ENCODE peak calls at places on chromosomes 6 and 20, in four cellular contexts. P is colonic mucosa, N is uterus, T is IMR-90. J is an unnamed sample.

GRCh38 chr6:139124887-139125672 is 9.8 kb upstream of the HECA start:
- DNase-seq in P (peak; percentile 79), N (peak; percentile 37), T (peak; percentile 49), J (peak; percentile 39)

GRCh38 chr6:105920071-105920470 is 166.1 kb upstream of the PRDM1 start:
- DNase-seq in P (no peak), N (no peak), T (no peak), J (no peak)

GRCh38 chr20:48586728-48587127 is 241.1 kb downstream of the PREX1 start:
- DNase-seq in P (peak; percentile 75), N (no peak), T (no peak), J (peak; percentile 63)

GRCh38 chr6:113122060-113122459 is 735.1 kb upstream of the MARCKS start:
- DNase-seq in P (no peak), N (no peak), T (peak; percentile 87), J (peak; percentile 44)

GRCh38 chr20:63537525-63538203 is 488 bp upstream of the PTK6 start:
- DNase-seq in P (peak; percentile 97), N (peak; percentile 64), T (peak; percentile 86), J (peak; percentile 100)

GRCh38 chr20:40532103-40532502 is 156.9 kb downstream of the MAFB start:
- DNase-seq in P (no peak), N (no peak), T (no peak), J (peak; percentile 56)

GRCh38 chr6:147033267-147033666 is 170.9 kb upstream of the STXBP5 start:
- DNase-seq in P (no peak), N (no peak), T (no peak), J (no peak)

GRCh38 chr6:26389349-26389799 is 6.5 kb downstream of the BTN2A2 start:
- DNase-seq in P (no peak), N (no peak), T (no peak), J (no peak)

GRCh38 chr6:107866606-107867301 is 42.6 kb upstream of the SCML4 start:
- DNase-seq in P (peak; percentile 30), N (no peak), T (peak; percentile 34), J (peak; percentile 40)

GRCh38 chr6:29723666-29724588 is 693 bp downstream of the HLA-F start:
- DNase-seq in P (peak; percentile 73), N (peak; percentile 56), T (no peak), J (peak; percentile 17)

GRCh38 chr20:24917797-24918578 is 31.1 kb upstream of the CST7 start:
- DNase-seq in P (peak; percentile 54), N (peak; percentile 26), T (peak; percentile 58), J (peak; percentile 19)

GRCh38 chr6:151475653-151476523 is 17.9 kb upstream of the CCDC170 start:
- DNase-seq in P (peak; percentile 52), N (peak; percentile 50), T (peak; percentile 59), J (peak; percentile 32)

GRCh38 chr6:138541793-138542481 is 42.6 kb upstream of the NHSL1 start:
- DNase-seq in P (no peak), N (no peak), T (no peak), J (no peak)

GRCh38 chr6:35550437-35550836 is 37.7 kb upstream of the TULP1 start:
- DNase-seq in P (no peak), N (no peak), T (no peak), J (no peak)

GRCh38 chr6:170266061-170266825 is 24.6 kb downstream of the DLL1 start:
- DNase-seq in P (peak; percentile 55), N (no peak), T (no peak), J (no peak)

GRCh38 chr20:32888636-32889035 is 29.9 kb downstream of the EFCAB8 start:
- DNase-seq in P (no peak), N (no peak), T (no peak), J (no peak)

GRCh38 chr6:103729658-103730057 is 1130.1 kb downstream of the HACE1 start:
- DNase-seq in P (no peak), N (no peak), T (no peak), J (no peak)

GRCh38 chr20:16434087-16434664 is 139.1 kb downstream of the KIF16B start:
- DNase-seq in P (peak; percentile 59), N (peak; percentile 27), T (peak; percentile 18), J (peak; percentile 47)

GRCh38 chr6:44133981-44134711 is 6.8 kb downstream of the TMEM63B start:
- DNase-seq in P (no peak), N (no peak), T (no peak), J (no peak)

GRCh38 chr6:44135173-44135748 is 7.9 kb downstream of the TMEM63B start:
- DNase-seq in P (no peak), N (no peak), T (no peak), J (no peak)

GRCh38 chr6:44138717-44139350 is 11.5 kb downstream of the TMEM63B start:
- DNase-seq in P (no peak), N (no peak), T (no peak), J (no peak)

GRCh38 chr6:44133003-44133931 is 5.9 kb downstream of the TMEM63B start:
- DNase-seq in P (peak; percentile 81), N (no peak), T (peak; percentile 39), J (peak; percentile 77)

DNA sequence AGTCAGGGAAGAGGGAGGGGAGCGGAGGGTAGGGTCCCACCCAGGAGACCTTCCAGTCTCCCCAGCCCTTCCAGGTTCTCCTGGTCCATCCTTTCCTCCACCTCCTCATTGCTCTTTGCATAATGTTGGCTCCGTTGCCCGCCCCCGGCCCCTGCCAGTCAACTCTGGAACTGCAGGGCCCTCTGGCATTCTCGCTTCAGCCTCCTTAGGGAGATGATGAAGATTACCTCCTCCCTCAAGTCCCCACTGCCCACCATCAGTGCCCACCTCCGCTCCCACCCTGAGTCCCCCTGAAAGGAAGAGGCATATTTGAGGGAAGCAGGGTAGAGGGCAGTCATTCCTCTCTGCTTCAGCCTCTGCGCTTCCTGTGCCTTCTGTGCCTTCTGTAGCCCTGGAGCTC is 8.5 kb downstream of the TMEM63B start:
- DNase-seq in P (no peak), N (no peak), T (no peak), J (no peak)
- TF ChIP-seq CTCF in P (no peak), N (no peak), T (peak; percentile 10), J (no peak)

DNA sequence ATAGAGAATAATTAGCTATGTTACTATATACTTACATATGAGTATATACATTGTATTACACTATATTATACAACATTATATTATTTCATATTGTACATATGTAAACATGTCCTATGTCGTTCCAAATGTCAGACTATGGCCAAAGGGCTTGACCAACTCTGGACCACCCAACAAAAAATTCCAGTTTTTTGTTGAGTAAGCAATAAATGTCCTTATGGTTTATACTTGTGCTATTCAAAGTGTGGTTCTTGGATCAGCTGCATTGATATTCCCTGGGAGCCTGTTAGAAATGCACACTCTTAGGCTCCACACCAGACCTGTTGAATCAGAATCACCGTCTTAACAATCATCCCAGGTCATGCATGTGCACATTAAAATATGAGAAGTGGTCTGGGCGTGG is 225.4 kb upstream of the ZFP64 start:
- DNase-seq in P (no peak), N (no peak), T (no peak), J (no peak)
- TF ChIP-seq CTCF in P (no peak), N (no peak), T (no peak), J (no peak)

GRCh38 chr6:4728436-4728769 is 47.8 kb upstream of the CDYL start:
- DNase-seq in P (no peak), N (no peak), T (no peak), J (no peak)

GRCh38 chr6:4727236-4727635 is 49.0 kb upstream of the CDYL start:
- DNase-seq in P (no peak), N (no peak), T (no peak), J (no peak)

GRCh38 chr6:4728949-4729348 is 47.3 kb upstream of the CDYL start:
- DNase-seq in P (no peak), N (no peak), T (no peak), J (no peak)

GRCh38 chr6:4731996-4732395 is 44.2 kb upstream of the CDYL start:
- DNase-seq in P (no peak), N (no peak), T (no peak), J (no peak)

DNA sequence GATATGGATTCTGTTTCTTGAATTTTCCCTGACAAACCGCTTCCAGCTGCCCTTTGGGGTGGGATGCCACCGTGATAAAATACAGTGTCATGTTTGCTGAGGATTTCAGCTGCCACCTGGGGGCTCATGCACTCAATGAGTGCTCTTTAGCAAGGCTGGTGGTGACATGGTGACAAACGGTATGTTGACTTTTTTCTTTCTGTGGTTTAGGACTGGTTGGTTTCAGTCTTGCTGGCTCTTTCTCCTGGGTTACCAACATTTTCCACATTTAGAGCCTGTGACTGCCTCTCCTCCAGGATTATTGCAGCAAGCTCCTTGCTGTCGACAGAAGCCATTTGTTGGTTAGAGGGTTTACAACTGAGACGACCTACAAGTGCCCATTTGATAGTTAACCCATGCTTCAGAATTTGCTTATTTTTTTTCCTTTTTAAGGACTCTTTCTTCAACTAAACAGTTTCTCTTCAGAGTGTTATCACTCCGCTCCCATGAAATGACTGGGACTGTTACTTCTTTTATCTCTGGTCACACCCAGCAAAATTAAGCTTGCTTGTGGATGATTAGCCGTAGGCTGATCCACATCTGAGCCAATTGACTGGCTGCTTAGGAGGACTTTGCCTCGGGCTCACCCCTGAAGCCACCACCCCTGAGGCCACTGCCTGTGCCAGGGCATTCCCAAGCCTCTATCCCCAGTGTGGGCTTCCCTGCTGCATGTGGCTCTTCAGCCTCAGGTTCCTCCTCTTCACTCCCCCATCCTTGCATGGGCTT is 48.4 kb upstream of the CDYL start:
- DNase-seq in P (peak; percentile 67), N (no peak), T (no peak), J (peak; percentile 10)
- TF ChIP-seq CTCF in P (no peak), N (no peak), T (no peak), J (no peak)

GRCh38 chr6:13488896-13489237 is 1.5 kb upstream of the GFOD1 start:
- DNase-seq in P (no peak), N (no peak), T (no peak), J (no peak)

GRCh38 chr6:13488015-13488895 is 855 bp upstream of the GFOD1 start:
- DNase-seq in P (peak; percentile 61), N (peak; percentile 52), T (peak; percentile 40), J (peak; percentile 17)

GRCh38 chr6:13486679-13487121 is 700 bp downstream of the GFOD1 start:
- DNase-seq in P (peak; percentile 58), N (peak; percentile 37), T (peak; percentile 61), J (peak; percentile 46)

GRCh38 chr6:13485923-13486557 is 1.4 kb downstream of the GFOD1 start:
- DNase-seq in P (peak; percentile 37), N (no peak), T (peak; percentile 30), J (peak; percentile 17)

GRCh38 chr6:13487122-13488014 is at the start of gene GFOD1:
- DNase-seq in P (peak; percentile 90), N (peak; percentile 78), T (peak; percentile 78), J (peak; percentile 82)
- TF ChIP-seq CTCF in P (no peak), N (peak; percentile 26), T (peak; percentile 24), J (no peak)

GRCh38 chr6:41545703-41546474 is at the start of gene FOXP4:
- DNase-seq in P (peak; percentile 95), N (peak; percentile 93), T (peak; percentile 95), J (peak; percentile 90)
- TF ChIP-seq CTCF in P (no peak), N (no peak), T (no peak), J (no peak)

GRCh38 chr6:51908243-51908642 is 179.2 kb downstream of the PKHD1 start:
- DNase-seq in P (no peak), N (no peak), T (no peak), J (no peak)

GRCh38 chr6:51901766-51902165 is 185.6 kb downstream of the PKHD1 start:
- DNase-seq in P (no peak), N (no peak), T (no peak), J (no peak)

GRCh38 chr6:51902261-51902764 is 185.1 kb downstream of the PKHD1 start:
- DNase-seq in P (no peak), N (no peak), T (no peak), J (no peak)
- TF ChIP-seq CTCF in P (no peak), N (no peak), T (no peak), J (no peak)

J was measured in Calu3.